ENCODE peak calls at places on chromosomes 12 and 14, in nine cellular contexts. Q, O, K, N, Y, T, V, I and M are unnamed samples.

GRCh38 chr12:72273499-72273837 is 1.3 kb downstream of the TRHDE start:
- DNase-seq in T (no peak), Q (no peak), O (no peak), V (no peak), N (peak; percentile 13), K (no peak), I (no peak), Y (no peak), M (no peak)

GRCh38 chr12:26803552-26803951 is 29.4 kb downstream of the ITPR2 start:
- DNase-seq in O (peak; percentile 26), K (no peak), Q (peak; percentile 5), N (no peak), T (no peak), Y (no peak), I (no peak), V (peak; percentile 51), M (no peak)

GRCh38 chr12:110279976-110280783 is 867 bp upstream of the ATP2A2 start:
- DNase-seq in T (peak; percentile 43), V (peak; percentile 47), N (no peak), I (peak; percentile 83), O (peak; percentile 66), Q (peak; percentile 76), Y (peak; percentile 40), K (peak; percentile 77), M (peak; percentile 60)

GRCh38 chr14:53055003-53055402 is 98.1 kb downstream of the DDHD1 start:
- DNase-seq in O (peak; percentile 70), K (no peak), T (no peak), V (no peak), N (no peak), I (no peak), Q (peak; percentile 55), Y (no peak), M (no peak)

GRCh38 chr14:59356298-59356697 is 108.9 kb downstream of the GPR135 start:
- DNase-seq in V (no peak), K (no peak), T (no peak), I (no peak), O (no peak), Y (no peak), Q (no peak), N (no peak), M (no peak)

GRCh38 chr12:112705037-112705632 is 86.4 kb upstream of the RPH3A start:
- DNase-seq in Q (peak; percentile 38), K (no peak), T (no peak), O (no peak), V (no peak), Y (no peak), N (no peak), I (no peak), M (peak; percentile 10)

GRCh38 chr12:62520361-62520760 is 53.7 kb downstream of the MON2 start:
- DNase-seq in Y (no peak), Q (peak; percentile 40), O (no peak), I (no peak), T (no peak), K (no peak), N (no peak), V (no peak), M (no peak)

GRCh38 chr12:62720661-62721330 is 214.2 kb downstream of the PPM1H start:
- DNase-seq in N (no peak), Y (no peak), O (peak; percentile 48), Q (no peak), V (peak; percentile 39), T (no peak), K (no peak), I (peak; percentile 49), M (no peak)

GRCh38 chr14:97138801-97139200 is 341.6 kb downstream of the VRK1 start:
- DNase-seq in N (no peak), I (no peak), K (no peak), Q (no peak), V (no peak), O (no peak), Y (no peak), T (no peak), M (no peak)

GRCh38 chr12:4118017-4118510 is 155.5 kb upstream of the CCND2 start:
- DNase-seq in K (peak; percentile 63), O (no peak), V (no peak), I (peak; percentile 47), T (no peak), N (peak; percentile 21), Y (no peak), Q (no peak), M (no peak)

GRCh38 chr14:70780396-70781075 is 28.8 kb downstream of the MAP3K9 start:
- DNase-seq in K (no peak), N (no peak), T (peak; percentile 53), Q (no peak), V (no peak), O (no peak), I (no peak), Y (peak; percentile 24), M (no peak)

DNA sequence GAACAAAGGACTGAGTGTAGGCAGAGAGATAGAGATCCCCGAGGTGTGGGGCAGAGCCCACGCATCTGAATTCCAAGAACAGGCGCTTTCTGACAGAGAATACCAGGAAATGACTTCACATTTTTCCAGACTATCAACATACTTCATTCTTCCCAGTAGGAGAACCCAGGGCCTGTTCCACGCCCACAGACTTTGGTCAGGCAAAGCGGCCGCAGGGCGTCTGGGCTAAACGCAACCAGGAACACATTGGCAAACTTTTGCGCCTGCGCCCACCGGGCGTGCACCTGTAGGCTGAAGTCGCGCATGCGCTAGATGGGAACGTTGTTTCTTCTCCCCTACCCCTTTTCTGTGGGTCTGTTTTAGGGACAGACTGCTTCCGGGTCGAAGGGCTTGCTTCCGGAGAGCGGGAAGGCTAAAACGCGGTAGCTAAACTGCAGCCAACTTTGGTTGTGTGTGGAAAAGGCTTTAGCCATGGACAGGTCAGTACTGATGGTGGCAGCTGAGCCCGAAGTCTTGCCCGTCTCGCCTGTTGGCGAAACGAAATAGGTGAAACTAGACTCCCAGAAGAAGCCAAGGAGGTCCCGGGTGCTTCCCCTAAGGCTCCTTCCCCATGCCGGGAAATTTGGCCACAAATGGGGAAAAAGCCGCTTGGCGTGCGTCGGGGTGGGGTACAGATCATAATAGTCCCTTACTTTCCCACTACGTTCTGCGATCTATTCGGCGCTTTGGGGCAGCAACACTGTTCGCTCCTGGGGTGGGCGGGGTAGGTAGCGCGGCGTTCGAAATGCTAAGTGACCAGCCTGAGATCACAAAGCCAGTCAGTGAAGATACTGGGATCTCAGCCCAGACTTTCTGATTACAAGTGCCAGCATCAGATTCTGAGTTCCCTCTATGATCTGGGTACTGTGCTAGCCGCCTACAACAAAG is at the start of gene NUP107:
- DNase-seq in T (peak; percentile 100), I (peak; percentile 99), K (peak; percentile 100), Y (peak; percentile 98), O (peak; percentile 100), Q (peak; percentile 99), V (peak; percentile 99), N (peak; percentile 99), M (peak; percentile 88)
- TF ChIP-seq POLR2A in T (no peak), I (no peak), K (no peak), Y (no peak), O (peak; percentile 97), Q (peak; percentile 60), V (peak; percentile 54), N (no peak), M (peak; percentile 45)

DNA sequence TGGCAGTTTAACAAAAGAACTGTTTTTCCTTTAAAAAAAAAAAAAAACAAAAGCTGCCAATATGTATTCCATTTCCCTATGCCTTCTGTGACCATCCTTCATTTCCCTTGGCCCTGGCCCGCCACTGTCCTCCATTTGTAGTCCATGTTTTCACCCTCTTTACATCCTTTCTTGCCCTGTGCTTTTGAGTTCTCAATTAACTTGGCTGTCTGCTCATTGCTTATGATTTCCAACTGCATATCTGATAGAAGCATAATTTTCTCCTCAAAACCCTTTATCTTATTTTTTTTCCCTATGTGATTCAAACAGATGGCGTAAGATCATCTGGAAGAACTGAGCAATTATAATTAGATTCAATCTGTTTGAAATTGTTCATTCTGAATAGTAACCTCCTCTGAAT is 297.5 kb downstream of the NAV3 start:
- DNase-seq in K (no peak), Q (no peak), N (no peak), I (no peak), O (no peak), Y (no peak), V (no peak), T (no peak), M (no peak)
- TF ChIP-seq POLR2A in K (no peak), Q (no peak), N (no peak), I (no peak), O (no peak), Y (no peak), V (no peak), T (no peak), M (no peak)

GRCh38 chr12:120584343-120585149 is 3.3 kb upstream of the POP5 start:
- DNase-seq in K (peak; percentile 68), T (peak; percentile 75), O (peak; percentile 30), Q (peak; percentile 49), N (peak; percentile 42), V (peak; percentile 19), I (peak; percentile 62), Y (no peak), M (no peak)
- TF ChIP-seq POLR2A in K (no peak), T (no peak), O (no peak), Q (no peak), N (no peak), V (no peak), I (no peak), Y (no peak), M (no peak)

GRCh38 chr12:29782821-29783772 is 645 bp downstream of the TMTC1 start:
- DNase-seq in Q (no peak), K (peak; percentile 75), O (peak; percentile 49), T (peak; percentile 28), V (no peak), Y (peak; percentile 15), N (peak; percentile 40), I (peak; percentile 59), M (peak; percentile 18)

GRCh38 chr12:29782285-29782820 is 1.4 kb downstream of the TMTC1 start:
- DNase-seq in K (no peak), I (no peak), Y (peak; percentile 22), N (no peak), T (no peak), V (no peak), O (peak; percentile 63), Q (no peak), M (no peak)

GRCh38 chr12:29781176-29781575 is 2.6 kb downstream of the TMTC1 start:
- DNase-seq in T (no peak), I (no peak), K (no peak), O (no peak), Y (no peak), N (no peak), V (no peak), Q (no peak), M (no peak)

GRCh38 chr12:29781705-29782266 is 2.0 kb downstream of the TMTC1 start:
- DNase-seq in Q (no peak), T (no peak), I (no peak), O (no peak), V (no peak), K (no peak), N (no peak), Y (no peak), M (no peak)

DNA sequence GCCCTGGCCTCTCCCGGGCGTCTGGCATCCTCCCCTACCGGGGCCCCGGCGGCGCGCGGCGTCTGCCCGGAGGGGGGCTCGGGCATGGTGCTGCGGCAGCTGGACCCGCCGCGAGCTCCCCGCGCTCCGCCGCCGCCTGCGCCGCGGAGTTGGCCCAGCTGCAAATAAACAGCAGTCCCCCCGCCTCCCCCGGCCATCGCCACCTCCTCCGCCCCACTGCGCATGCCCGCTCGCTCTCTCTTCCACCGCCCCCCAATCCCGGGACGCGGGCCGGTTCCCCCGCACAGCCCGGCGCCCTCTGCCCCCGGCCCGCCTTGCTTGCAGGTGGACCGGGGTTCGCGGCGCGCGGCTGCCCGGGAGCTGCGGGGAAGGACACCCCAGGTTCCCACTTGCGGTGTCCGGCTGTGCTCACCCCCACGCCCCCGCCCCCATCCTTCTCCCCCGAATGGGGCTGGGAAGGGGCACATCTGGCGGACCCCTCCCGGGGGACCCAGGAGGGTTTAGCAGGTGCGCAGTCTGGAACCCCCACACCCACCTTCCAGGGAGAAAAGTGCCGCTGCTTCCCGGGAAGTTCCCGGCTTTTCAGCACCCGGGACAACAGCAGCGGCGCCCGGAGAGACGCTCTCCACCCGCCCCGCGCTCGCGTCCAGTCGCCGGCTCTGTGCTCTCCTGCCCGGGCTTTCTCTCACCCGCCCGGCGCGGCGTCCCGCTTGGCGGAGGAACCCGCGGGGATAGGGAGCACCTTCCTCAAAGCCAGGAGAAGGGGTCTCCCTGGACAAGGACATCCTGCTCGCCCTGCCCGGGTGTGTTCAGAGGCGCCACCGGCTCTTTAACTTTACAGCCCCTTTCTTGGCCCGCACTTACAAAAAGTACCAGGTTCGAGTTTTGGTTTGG is at the start of gene TMTC1:
- DNase-seq in K (peak; percentile 90), I (peak; percentile 84), N (peak; percentile 74), V (no peak), Q (no peak), O (peak; percentile 69), T (peak; percentile 51), Y (peak; percentile 28), M (peak; percentile 50)
- TF ChIP-seq POLR2A in K (no peak), I (no peak), N (peak; percentile 82), V (no peak), Q (no peak), O (no peak), T (no peak), Y (no peak), M (peak; percentile 42)